ENCODE peak calls at places on chromosome 1, in six cellular contexts. M is HepG2, J is GM12891, Q is K562, W is GM12878, S is H1. K is an unnamed sample.

GRCh38 chr1:17207046-17207445 is 2.1 kb downstream of the PADI1 start:
- DNase-seq in M (no peak), J (no peak), Q (no peak), W (peak), S (no peak), K (peak)

GRCh38 chr1:6753320-6754140 is 31.7 kb upstream of the CAMTA1 start:
- DNase-seq in M (no peak), J (no peak), Q (no peak), W (no peak), S (no peak), K (no peak)

GRCh38 chr1:6888870-6889269 is 103.6 kb downstream of the CAMTA1 start:
- DNase-seq in M (no peak), J (no peak), Q (no peak), W (peak), S (no peak), K (no peak)

GRCh38 chr1:162284206-162284955 is 92.3 kb downstream of the SPATA46 start:
- DNase-seq in M (no peak), J (no peak), Q (no peak), W (no peak), S (no peak), K (no peak)

GRCh38 chr1:47211796-47212269 is 20.2 kb downstream of the TAL1 start:
- DNase-seq in M (no peak), J (no peak), Q (peak), W (no peak), S (no peak), K (no peak)

GRCh38 chr1:175536369-175536768 is 207.0 kb downstream of the TNR start:
- DNase-seq in M (no peak), J (no peak), Q (no peak), W (no peak), S (no peak), K (no peak)

GRCh38 chr1:160258177-160258798 is 4.1 kb downstream of the DCAF8 start:
- DNase-seq in M (no peak), J (no peak), Q (no peak), W (no peak), S (no peak), K (no peak)

GRCh38 chr1:158189637-158190036 is 8.9 kb downstream of the CD1D start:
- DNase-seq in M (no peak), J (no peak), Q (no peak), W (no peak), S (no peak), K (no peak)

GRCh38 chr1:215407575-215407974 is 159.5 kb upstream of the KCTD3 start:
- DNase-seq in M (no peak), J (no peak), Q (no peak), W (no peak), S (no peak), K (no peak)

GRCh38 chr1:172040466-172040865 is 199.2 kb downstream of the DNM3 start:
- DNase-seq in M (no peak), J (no peak), Q (no peak), W (no peak), S (no peak), K (no peak)

GRCh38 chr1:101101362-101101761 is 75.8 kb upstream of the DPH5 start:
- DNase-seq in M (no peak), J (no peak), Q (no peak), W (no peak), S (no peak), K (no peak)

GRCh38 chr1:151165281-151165737 is 393 bp downstream of the LYSMD1 start:
- DNase-seq in M (peak), J (no peak), Q (peak), W (no peak), S (no peak), K (no peak)

GRCh38 chr1:8860738-8861516 is 17.6 kb downstream of the ENO1 start:
- DNase-seq in M (no peak), J (no peak), Q (no peak), W (no peak), S (no peak), K (no peak)

DNA sequence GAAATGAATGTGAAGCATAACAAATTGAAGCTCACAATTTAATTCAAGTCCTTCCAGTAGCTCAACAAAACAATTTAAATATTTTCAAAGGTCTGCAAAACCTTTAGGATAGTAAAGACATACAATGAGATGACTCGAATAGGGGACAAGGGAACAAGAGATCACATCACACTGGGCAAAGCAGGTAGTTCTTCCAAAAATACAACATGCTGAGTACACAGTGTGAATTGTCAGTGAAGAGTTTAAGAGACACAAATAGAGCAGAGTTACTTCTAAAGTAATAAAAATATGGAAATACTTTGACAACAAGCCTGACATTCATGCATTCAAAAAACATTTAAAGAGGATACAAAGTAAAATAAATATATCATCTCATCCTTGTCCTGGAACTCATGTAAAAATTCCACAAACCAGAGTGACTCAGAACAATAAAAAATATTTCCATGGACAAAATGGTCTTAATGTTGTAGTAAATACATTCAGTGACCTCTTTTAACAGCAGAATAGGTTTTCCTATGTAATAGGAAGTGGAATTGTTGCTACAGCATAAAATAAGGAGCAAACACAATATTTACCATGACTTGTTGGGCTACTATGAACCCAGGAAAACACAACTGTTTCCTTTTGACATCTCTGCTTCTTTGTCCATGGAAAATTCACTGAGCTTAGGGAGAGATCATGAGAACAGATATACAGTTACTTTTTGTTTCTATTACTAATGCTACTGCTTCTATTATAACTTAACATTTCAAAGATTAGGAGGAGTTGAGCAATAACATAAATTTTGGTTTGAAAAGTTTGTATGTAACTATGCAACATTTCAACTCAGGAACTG is 83.7 kb upstream of the BCL10 start:
- DNase-seq in M (no peak), J (no peak), Q (no peak), W (no peak), S (no peak), K (no peak)
- TF ChIP-seq TAF1 in M (no peak), J (no peak), Q (no peak), W (no peak), S (no peak), K (no peak)

GRCh38 chr1:185375583-185375982 is 58.5 kb upstream of the IVNS1ABP start:
- DNase-seq in M (no peak), J (no peak), Q (no peak), W (no peak), S (no peak), K (no peak)
- TF ChIP-seq POLR2AphosphoS5 in M (no peak), J (no peak), Q (no peak), W (no peak), S (no peak), K (no peak)

DNA sequence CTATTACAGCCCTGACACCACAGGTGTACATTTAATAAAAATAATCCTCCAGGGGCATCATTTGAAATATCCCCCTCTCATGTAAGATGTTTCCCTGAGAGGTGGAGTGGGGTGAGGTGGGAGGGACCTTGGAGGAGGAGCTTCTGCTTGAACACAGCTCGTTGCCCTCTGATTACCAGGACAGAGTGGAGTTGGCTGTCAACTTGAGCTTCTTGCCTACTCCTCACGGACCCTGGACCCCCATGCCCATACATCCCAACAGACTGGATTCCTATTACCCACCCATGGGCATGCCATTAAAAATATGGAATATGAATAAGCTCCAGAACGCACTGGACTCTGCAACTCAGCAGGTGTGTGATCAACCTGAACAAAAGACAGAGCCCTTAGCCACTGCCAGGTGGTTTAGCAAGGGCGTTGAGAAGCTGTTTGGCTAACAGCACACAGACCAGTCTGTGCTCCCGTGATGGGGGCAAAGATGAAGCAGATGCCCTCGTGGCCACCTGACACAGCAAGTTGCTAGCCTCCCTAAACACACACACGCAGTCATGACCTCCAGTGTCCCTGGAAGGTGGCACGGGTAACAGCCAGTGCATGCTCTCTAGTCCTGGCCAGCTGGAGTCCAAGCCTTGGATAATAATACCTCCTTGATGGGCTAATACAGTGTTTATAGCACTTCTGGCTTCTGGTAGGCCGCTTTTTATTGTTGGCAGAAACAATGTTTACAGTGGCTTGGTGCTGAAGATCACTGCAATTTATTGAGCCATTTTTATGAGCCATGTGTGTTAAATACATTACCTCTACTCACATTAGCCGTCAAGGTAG is 155.0 kb downstream of the TOMM20 start:
- DNase-seq in M (no peak), J (no peak), Q (no peak), W (no peak), S (no peak), K (no peak)
- TF ChIP-seq POLR2A in M (peak), J (no peak), Q (no peak), W (no peak), S (no peak), K (no peak)

DNA sequence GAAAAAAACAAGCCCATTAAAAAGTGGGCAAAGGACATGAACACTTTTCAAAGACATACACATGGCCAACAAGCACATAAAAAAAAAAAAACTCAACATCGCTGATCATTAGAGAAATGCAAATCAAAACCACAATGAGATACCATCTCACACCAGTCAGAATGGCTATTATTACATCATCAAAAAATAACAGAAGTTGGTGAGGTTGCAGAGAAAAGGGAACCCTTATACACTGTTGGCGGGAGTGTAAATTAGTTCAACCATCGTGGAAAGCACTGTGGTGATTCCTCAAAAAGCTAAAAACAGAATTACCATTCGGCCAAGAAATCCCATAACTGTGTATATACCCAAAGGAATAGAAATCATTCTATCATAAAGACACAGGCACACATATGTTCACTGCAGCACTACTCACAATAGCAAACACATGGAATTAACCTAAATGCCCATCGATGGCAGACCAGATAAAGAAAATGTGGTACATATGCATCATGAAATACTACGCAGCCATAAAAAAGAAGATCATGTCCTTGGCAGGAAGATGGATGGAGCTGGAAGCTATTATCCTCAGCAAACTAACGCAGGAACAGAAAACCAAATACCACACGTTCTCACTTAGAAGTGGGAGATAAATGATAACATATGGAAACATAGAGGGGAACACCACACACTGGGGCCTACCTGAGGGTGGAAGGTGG is 70.1 kb downstream of the INTS7 start:
- DNase-seq in M (no peak), J (no peak), Q (no peak), W (no peak), S (no peak), K (no peak)
- TF ChIP-seq TAF1 in M (no peak), J (no peak), Q (no peak), W (no peak), S (no peak), K (no peak)

DNA sequence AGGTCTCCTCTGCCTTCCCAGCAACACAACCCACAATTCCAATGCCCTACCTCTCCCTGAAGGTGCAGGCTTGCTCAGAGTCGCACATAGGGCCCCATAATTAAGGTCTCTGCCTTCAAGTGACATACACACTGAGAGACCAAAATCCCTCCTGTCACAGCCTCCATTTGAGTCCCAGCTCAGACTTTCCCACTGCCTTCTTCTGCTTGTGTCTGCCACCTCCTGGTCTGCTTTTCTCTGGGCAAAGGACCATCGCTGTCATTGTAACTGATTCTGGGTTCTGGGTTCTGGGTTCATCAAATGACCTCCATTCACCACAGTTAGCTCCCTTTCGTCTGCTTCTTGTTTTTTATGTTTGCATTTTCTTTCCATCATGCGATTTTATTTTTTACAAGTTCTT is 119.2 kb upstream of the ATP1B1 start:
- DNase-seq in M (no peak), J (no peak), Q (no peak), W (no peak), S (no peak), K (no peak)
- TF ChIP-seq POLR2AphosphoS5 in M (no peak), J (no peak), Q (no peak), W (no peak), S (no peak), K (no peak)

DNA sequence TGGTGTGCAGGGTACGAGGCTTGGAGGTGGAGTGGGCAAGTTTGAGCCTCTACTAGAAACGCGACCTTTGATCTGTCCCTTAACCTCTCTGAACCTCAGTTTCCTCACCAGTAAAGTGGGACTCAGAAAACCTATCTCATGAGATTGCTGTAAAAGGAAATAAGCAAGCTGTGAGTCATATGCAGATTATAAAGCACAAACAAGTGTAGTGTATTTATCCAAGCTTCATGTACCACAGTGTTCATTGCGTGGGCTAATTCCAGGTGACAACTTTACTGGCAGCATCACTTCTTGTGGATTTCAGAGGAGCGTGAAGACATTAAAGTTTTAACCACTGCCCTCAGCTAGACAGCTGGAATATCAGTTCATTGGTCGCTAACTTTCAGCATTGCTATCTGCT is 44.4 kb downstream of the ZNF697 start:
- DNase-seq in M (no peak), J (no peak), Q (no peak), W (no peak), S (no peak), K (no peak)
- TF ChIP-seq POLR2A in M (no peak), J (no peak), Q (no peak), W (no peak), S (no peak), K (no peak)

GRCh38 chr1:203839081-203839480 is 22.3 kb upstream of the SNRPE start:
- DNase-seq in M (no peak), J (no peak), Q (no peak), W (no peak), S (no peak), K (no peak)
- TF ChIP-seq TAF1 in M (no peak), J (no peak), Q (no peak), W (no peak), S (no peak), K (no peak)